ENCODE peak calls at places on chromosome 19, in six cellular contexts. K is sigmoid colon, G is psoas muscle, M is PC-9, S is K562, O is heart left ventricle. I is an unnamed sample. For H3K9me3, the result is how much of the 10 kb centered on the place peaks cover.

GRCh38 chr19:47356900-47357299 is 7.8 kb downstream of the DHX34 start:
- DNase-seq in K (no peak), G (no peak), M (peak), S (no peak), O (no peak), I (no peak)

GRCh38 chr19:28887920-28888618 is 324.9 kb downstream of the UQCRFS1 start:
- DNase-seq in K (no peak), G (no peak), M (no peak), S (no peak), O (no peak), I (no peak)

GRCh38 chr19:46958542-46958941 is 61.1 kb upstream of the NPAS1 start:
- DNase-seq in K (no peak), G (no peak), M (no peak), S (no peak), O (no peak), I (no peak)

GRCh38 chr19:13526552-13526951 is 20.3 kb upstream of the CACNA1A start:
- DNase-seq in K (no peak), G (no peak), M (no peak), S (peak), O (no peak), I (no peak)

GRCh38 chr19:50384685-50385535 is 763 bp downstream of the POLD1 start:
- DNase-seq in K (no peak), G (no peak), M (peak), S (no peak), O (no peak), I (no peak)

GRCh38 chr19:38919837-38920528 is 8.0 kb upstream of the CCER2 start:
- DNase-seq in K (no peak), G (no peak), M (no peak), S (peak), O (no peak), I (no peak)

GRCh38 chr19:52648336-52648990 is 10.3 kb upstream of the ZNF83 start:
- DNase-seq in K (no peak), G (no peak), M (no peak), S (no peak), O (no peak), I (peak)

GRCh38 chr19:737591-738093 is 13.3 kb upstream of the MISP start:
- DNase-seq in K (peak), G (peak), M (peak), S (peak), O (no peak), I (peak)

GRCh38 chr19:52322429-52322828 is 13.6 kb upstream of the ZNF610 start:
- DNase-seq in K (no peak), G (no peak), M (no peak), S (no peak), O (no peak), I (no peak)

GRCh38 chr19:46746281-46746965 is at the start of gene STRN4:
- DNase-seq in K (no peak), G (peak), M (peak), S (peak), O (peak), I (peak)

GRCh38 chr19:38155453-38155852 is 68.6 kb downstream of the DPF1 start:
- DNase-seq in K (no peak), G (no peak), M (no peak), S (peak), O (no peak), I (no peak)

GRCh38 chr19:33376423-33376822 is 2.9 kb downstream of the CEBPG start:
- DNase-seq in K (peak), G (peak), M (peak), S (no peak), O (peak), I (peak)

GRCh38 chr19:49559443-49559842 is 20.9 kb downstream of the NOSIP start:
- DNase-seq in K (no peak), G (no peak), M (no peak), S (no peak), O (no peak), I (no peak)

GRCh38 chr19:35913589-35913988 is 5.5 kb upstream of the TYROBP start:
- DNase-seq in K (no peak), G (no peak), M (no peak), S (no peak), O (no peak), I (no peak)

GRCh38 chr19:10114651-10115391 is 3.3 kb downstream of the P2RY11 start:
- DNase-seq in K (no peak), G (no peak), M (peak), S (peak), O (no peak), I (no peak)

GRCh38 chr19:41324231-41324702 is 14.3 kb downstream of the CCDC97 start:
- DNase-seq in K (no peak), G (no peak), M (no peak), S (no peak), O (no peak), I (no peak)

GRCh38 chr19:33416307-33417215 is 43.1 kb downstream of the CEBPG start:
- DNase-seq in K (peak), G (peak), M (peak), S (peak), O (peak), I (peak)

GRCh38 chr19:34962281-34962944 is 1.6 kb downstream of the ZNF792 start:
- DNase-seq in K (no peak), G (no peak), M (no peak), S (peak), O (no peak), I (no peak)

GRCh38 chr19:7971553-7972520 is 28.4 kb upstream of the TIMM44 start:
- DNase-seq in K (no peak), G (no peak), M (no peak), S (no peak), O (no peak), I (no peak)

GRCh38 chr19:29491995-29492577 is 33.7 kb upstream of the VSTM2B start:
- DNase-seq in K (peak), G (no peak), M (no peak), S (no peak), O (no peak), I (no peak)

GRCh38 chr19:34253711-34254551 is 423 bp upstream of the GARRE1 start:
- DNase-seq in K (peak), G (peak), M (no peak), S (no peak), O (peak), I (peak)

GRCh38 chr19:40717880-40718773 is 1.2 kb downstream of the ITPKC start:
- DNase-seq in K (no peak), G (peak), M (peak), S (peak), O (peak), I (peak)

GRCh38 chr19:18496167-18496979 is 25.5 kb downstream of the ELL start:
- DNase-seq in K (no peak), G (no peak), M (peak), S (peak), O (no peak), I (no peak)
- H3K4me3 ChIP-seq in K (no peak), G (no peak), M (no peak), S (no peak), O (no peak), I (no peak)

GRCh38 chr19:22533761-22534160 is 100.4 kb upstream of the ZNF492 start:
- DNase-seq in K (no peak), G (no peak), M (no peak), S (no peak), O (no peak), I (no peak)
- H3K9me3 ChIP-seq in K (under half), G (under half), M (under half), S (under half), O (under half), I (under half)

DNA sequence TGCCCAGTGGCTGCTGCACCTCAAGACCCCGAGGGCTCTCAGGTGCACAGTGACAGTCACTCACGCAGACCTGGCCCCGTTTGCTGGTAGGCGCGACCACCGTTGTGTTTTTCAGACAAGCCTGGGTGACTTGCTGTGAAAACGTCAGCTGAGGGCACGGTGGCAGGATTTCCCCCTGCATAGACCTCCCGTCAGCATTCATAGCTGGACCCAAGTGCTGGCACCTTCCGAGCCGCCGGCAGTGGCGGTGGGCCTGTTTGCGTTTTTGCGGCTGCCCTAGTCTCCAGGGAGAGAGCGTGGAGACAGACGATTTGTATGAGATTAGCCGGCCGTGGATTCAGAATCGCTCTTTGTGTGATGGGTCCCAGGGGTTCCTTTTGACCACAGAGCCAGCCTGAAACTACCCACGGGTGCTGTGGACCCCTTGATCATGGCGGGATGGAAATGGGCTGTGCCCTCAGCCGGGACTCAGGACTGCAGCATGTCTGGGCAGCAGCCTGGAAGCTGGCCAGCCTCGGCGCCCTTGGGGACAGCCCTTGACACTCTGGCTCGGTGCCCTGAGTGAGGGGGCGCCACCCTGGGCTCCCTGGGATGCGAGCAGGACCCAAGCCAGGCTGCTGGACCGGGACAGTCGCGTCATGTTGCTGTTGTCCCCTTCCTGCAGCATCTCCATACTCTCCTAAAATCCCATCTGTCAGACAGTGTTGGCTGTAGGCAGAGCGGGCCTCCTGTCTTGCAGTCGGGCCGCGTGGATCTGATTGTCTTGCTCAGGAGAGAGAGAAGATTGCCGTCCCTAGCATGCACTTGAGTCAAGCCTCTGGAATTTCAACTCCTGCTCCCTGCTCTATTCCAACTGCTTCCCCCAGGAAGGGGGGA is 8.6 kb downstream of the KDM4B start:
- DNase-seq in K (peak), G (peak), M (no peak), S (no peak), O (peak), I (peak)
- H3K4me3 ChIP-seq in K (peak), G (no peak), M (no peak), S (no peak), O (no peak), I (no peak)

DNA sequence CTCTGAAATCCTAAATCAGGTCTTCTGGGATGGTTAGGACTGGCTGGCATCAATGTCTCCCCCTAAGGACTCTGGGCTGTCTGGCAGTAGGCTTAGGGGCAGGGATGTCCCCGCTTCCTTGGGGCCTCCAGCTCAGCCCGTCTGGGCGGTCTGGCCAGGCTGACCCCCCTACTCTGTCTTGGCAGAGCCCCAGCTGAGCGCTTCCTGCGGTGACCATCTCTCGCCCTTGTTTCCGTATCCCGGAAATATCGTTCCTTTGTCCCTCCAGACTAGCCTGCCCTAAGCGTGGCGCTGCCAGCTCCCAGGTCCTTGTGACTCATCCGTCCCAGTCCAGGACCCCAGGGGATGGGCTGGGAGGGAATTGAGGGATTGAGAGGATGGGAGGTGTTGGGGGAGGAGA is 11.3 kb downstream of the GTPBP3 start:
- DNase-seq in K (peak), G (peak), M (peak), S (no peak), O (peak), I (peak)
- H3K9me3 ChIP-seq in K (under half), G (under half), M (under half), S (under half), O (under half), I (under half)

GRCh38 chr19:3344608-3345598 is 21.5 kb upstream of the NFIC start:
- DNase-seq in K (no peak), G (no peak), M (no peak), S (peak), O (no peak), I (no peak)

GRCh38 chr19:3343619-3344502 is 22.5 kb upstream of the NFIC start:
- DNase-seq in K (peak), G (peak), M (peak), S (peak), O (peak), I (peak)

GRCh38 chr19:3346677-3347353 is 19.6 kb upstream of the NFIC start:
- DNase-seq in K (peak), G (peak), M (no peak), S (no peak), O (peak), I (no peak)

GRCh38 chr19:3348042-3348441 is 18.3 kb upstream of the NFIC start:
- DNase-seq in K (no peak), G (no peak), M (no peak), S (no peak), O (no peak), I (no peak)

DNA sequence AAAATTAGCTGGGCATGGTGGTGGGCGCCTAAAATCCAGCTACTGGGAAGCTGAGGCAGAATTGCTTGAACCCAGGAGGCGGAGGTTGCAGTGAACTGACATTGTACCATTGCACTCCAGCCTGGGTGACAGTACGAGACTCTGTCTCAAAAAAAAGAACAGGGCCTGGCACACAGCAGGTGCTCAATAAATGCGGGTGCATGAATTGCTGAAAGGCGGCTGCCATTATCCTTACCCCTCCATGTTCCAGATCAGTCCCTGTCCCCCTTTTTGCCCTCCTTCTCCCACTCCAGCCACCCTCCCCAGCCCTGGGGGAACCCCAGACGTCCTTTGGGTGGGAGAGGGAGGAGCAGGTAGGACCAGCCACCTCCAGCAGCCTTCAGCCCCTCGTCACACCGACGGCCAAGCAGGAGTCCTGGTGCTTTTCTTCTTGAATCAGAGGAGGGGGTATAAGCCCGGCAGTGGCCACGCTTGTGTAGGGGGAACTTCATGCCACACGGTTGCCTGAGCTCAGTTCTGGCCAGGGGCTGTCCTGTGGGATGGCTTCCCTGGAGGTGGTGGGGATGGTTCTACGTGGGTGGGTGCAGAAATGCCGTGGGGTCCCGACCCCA is 20.4 kb upstream of the NFIC start:
- DNase-seq in K (no peak), G (no peak), M (no peak), S (no peak), O (no peak), I (no peak)
- H3K4me3 ChIP-seq in K (peak), G (no peak), M (no peak), S (no peak), O (no peak), I (no peak)

I was measured in SJSA1.